ENCODE peak calls at places on chromosomes 11 and 22, in five cellular contexts. L is iPS-NIHi11, A is body of pancreas, E is kidney, J is thoracic aorta. M is an unnamed sample.

GRCh38 chr11:67631427-67631826 is 1.7 kb upstream of the NUDT8 start:
- DNase-seq in L (no peak), A (no peak), E (peak), J (no peak), M (peak)

GRCh38 chr11:27482793-27483192 is 10.2 kb upstream of the LGR4 start:
- DNase-seq in L (no peak), A (no peak), E (no peak), J (no peak), M (no peak)

GRCh38 chr11:58765078-58765477 is 33.3 kb upstream of the GLYAT start:
- DNase-seq in L (no peak), A (no peak), E (no peak), J (no peak), M (no peak)

GRCh38 chr22:23108324-23109078 is 33.3 kb downstream of the RSPH14 start:
- DNase-seq in L (no peak), A (no peak), E (no peak), J (no peak), M (no peak)

GRCh38 chr11:74157169-74157568 is 13.6 kb downstream of the C2CD3 start:
- DNase-seq in L (no peak), A (no peak), E (no peak), J (no peak), M (no peak)

GRCh38 chr22:19811811-19812771 is 42.6 kb downstream of the GNB1L start:
- DNase-seq in L (no peak), A (no peak), E (peak), J (no peak), M (peak)

GRCh38 chr11:127859941-127860354 is 727.4 kb downstream of the ETS1 start:
- DNase-seq in L (no peak), A (no peak), E (no peak), J (no peak), M (no peak)

GRCh38 chr11:58316142-58316541 is 42.7 kb downstream of the OR5B17 start:
- DNase-seq in L (no peak), A (no peak), E (no peak), J (no peak), M (no peak)

GRCh38 chr11:14906614-14907392 is 14.8 kb upstream of the CYP2R1 start:
- DNase-seq in L (no peak), A (no peak), E (no peak), J (no peak), M (no peak)

GRCh38 chr11:118530683-118531596 is at the start of gene TMEM25:
- DNase-seq in L (peak), A (peak), E (peak), J (no peak), M (peak)

GRCh38 chr11:57641426-57641825 is 8.3 kb downstream of the YPEL4 start:
- DNase-seq in L (no peak), A (no peak), E (no peak), J (no peak), M (peak)

GRCh38 chr11:2862395-2862949 is 23.1 kb downstream of the CDKN1C start:
- DNase-seq in L (peak), A (no peak), E (no peak), J (no peak), M (no peak)

GRCh38 chr22:41862530-41863266 is 29.8 kb downstream of the SREBF2 start:
- DNase-seq in L (no peak), A (no peak), E (no peak), J (no peak), M (peak)

GRCh38 chr11:120778692-120779490 is 245.0 kb upstream of the TBCEL start:
- DNase-seq in L (no peak), A (no peak), E (no peak), J (no peak), M (no peak)

GRCh38 chr11:29336727-29337212 is 680.1 kb downstream of the KCNA4 start:
- DNase-seq in L (no peak), A (no peak), E (no peak), J (no peak), M (no peak)

GRCh38 chr11:76318744-76319384 is 62.1 kb downstream of the THAP12 start:
- DNase-seq in L (peak), A (peak), E (peak), J (peak), M (peak)

GRCh38 chr11:86222081-86222480 is 22.5 kb upstream of the EED start:
- DNase-seq in L (no peak), A (no peak), E (no peak), J (no peak), M (no peak)

GRCh38 chr11:86874314-86875056 is 74.1 kb downstream of the PRSS23 start:
- DNase-seq in L (no peak), A (no peak), E (no peak), J (no peak), M (no peak)

GRCh38 chr22:49208003-49208402 is 619.7 kb downstream of the BRD1 start:
- DNase-seq in L (no peak), A (no peak), E (peak), J (no peak), M (peak)

GRCh38 chr11:41334007-41334933 is 125.2 kb downstream of the LRRC4C start:
- DNase-seq in L (no peak), A (no peak), E (no peak), J (no peak), M (no peak)

GRCh38 chr22:45740236-45740635 is 68.6 kb downstream of the ATXN10 start:
- DNase-seq in L (no peak), A (no peak), E (no peak), J (no peak), M (no peak)

GRCh38 chr11:61769169-61769920 is 16.9 kb downstream of the MYRF start:
- DNase-seq in L (peak), A (peak), E (no peak), J (no peak), M (peak)

GRCh38 chr11:80379620-80380278 is 938.9 kb upstream of the TENM4 start:
- DNase-seq in L (no peak), A (no peak), E (no peak), J (no peak), M (no peak)

GRCh38 chr22:41573677-41574264 is 13.0 kb downstream of the CSDC2 start:
- DNase-seq in L (no peak), A (no peak), E (no peak), J (no peak), M (peak)

GRCh38 chr11:94151903-94152677 is 23.4 kb downstream of the PANX1 start:
- DNase-seq in L (peak), A (peak), E (peak), J (peak), M (peak)

GRCh38 chr11:114078423-114078822 is 18.9 kb downstream of the ZBTB16 start:
- DNase-seq in L (no peak), A (no peak), E (no peak), J (no peak), M (no peak)

GRCh38 chr11:17014321-17014773 is at the start of gene PLEKHA7:
- DNase-seq in L (peak), A (peak), E (no peak), J (no peak), M (peak)

GRCh38 chr11:130448416-130449068 is at the start of gene ADAMTS15:
- DNase-seq in L (peak), A (peak), E (peak), J (no peak), M (peak)

GRCh38 chr11:100827934-100828661 is 141.0 kb downstream of the ARHGAP42 start:
- DNase-seq in L (peak), A (peak), E (no peak), J (no peak), M (no peak)

GRCh38 chr11:123405123-123405592 is 24.9 kb upstream of the GRAMD1B start:
- DNase-seq in L (peak), A (no peak), E (no peak), J (no peak), M (no peak)

M was measured in osteoblast.